ENCODE peak calls at places on chromosome 15, in eight cellular contexts. F is A549, Z is testis, T is Peyer's patch, S is AG09309, J is fibroblast of mammary gland, V is tibial artery, Q is foreskin fibroblast. N is an unnamed sample.

GRCh38 chr15:92655178-92655995 is at the start of gene FAM174B:
- DNase-seq in Z (peak), J (peak), V (no peak), T (peak), S (no peak), Q (no peak), F (peak), N (no peak)

GRCh38 chr15:59268199-59268979 is 61.7 kb downstream of the LDHAL6B start:
- DNase-seq in S (no peak), Z (no peak), Q (peak), J (peak), V (no peak), T (no peak), F (no peak), N (no peak)

GRCh38 chr15:89367485-89368451 is 33.1 kb upstream of the POLG start:
- DNase-seq in Z (peak), J (peak), V (no peak), Q (no peak), T (no peak), F (peak), S (no peak), N (no peak)

GRCh38 chr15:99692825-99693224 is 40.4 kb downstream of the LYSMD4 start:
- DNase-seq in S (no peak), J (no peak), V (no peak), F (no peak), T (no peak), Z (no peak), Q (no peak), N (no peak)

GRCh38 chr15:84570164-84570692 is 30.6 kb upstream of the ZSCAN2 start:
- DNase-seq in T (peak), J (peak), F (peak), Q (peak), S (no peak), Z (peak), V (peak), N (no peak)

GRCh38 chr15:57446393-57446792 is 70.1 kb downstream of the CGNL1 start:
- DNase-seq in J (no peak), V (no peak), Q (no peak), S (no peak), T (no peak), F (no peak), Z (no peak), N (no peak)

GRCh38 chr15:99452728-99453643 is 112.8 kb upstream of the MEF2A start:
- DNase-seq in T (peak), V (peak), F (no peak), J (no peak), S (no peak), Q (peak), Z (peak), N (no peak)

GRCh38 chr15:94584833-94585244 is 353.5 kb downstream of the MCTP2 start:
- DNase-seq in T (no peak), Z (no peak), Q (no peak), V (no peak), J (no peak), F (no peak), S (no peak), N (no peak)

GRCh38 chr15:23447107-23447500 is at the start of gene GOLGA6L2:
- DNase-seq in F (no peak), Z (peak), T (no peak), J (peak), V (no peak), S (no peak), Q (no peak), N (no peak)

GRCh38 chr15:85770014-85770721 is 24.6 kb downstream of the KLHL25 start:
- DNase-seq in Q (no peak), V (no peak), T (no peak), J (no peak), F (no peak), S (no peak), Z (no peak), N (no peak)

GRCh38 chr15:80423215-80423614 is 19.0 kb downstream of the ARNT2 start:
- DNase-seq in J (peak), Q (peak), Z (no peak), S (no peak), T (no peak), V (no peak), F (no peak), N (no peak)

GRCh38 chr15:37035349-37035748 is 65.0 kb downstream of the MEIS2 start:
- DNase-seq in V (no peak), J (peak), Z (no peak), Q (peak), T (no peak), F (no peak), S (no peak), N (no peak)

GRCh38 chr15:36501063-36501678 is 78.3 kb upstream of the CDIN1 start:
- DNase-seq in Z (peak), Q (peak), V (no peak), J (peak), F (peak), S (peak), T (no peak), N (peak)

GRCh38 chr15:85443593-85444328 is 63.4 kb downstream of the AKAP13 start:
- DNase-seq in S (no peak), F (peak), T (no peak), Q (no peak), J (peak), Z (no peak), V (no peak), N (peak)

GRCh38 chr15:42650208-42651066 is 75.0 kb downstream of the STARD9 start:
- DNase-seq in Z (peak), J (peak), F (peak), S (peak), V (peak), Q (peak), T (peak), N (peak)

GRCh38 chr15:57118013-57118799 is 199.8 kb downstream of the TCF12 start:
- DNase-seq in Q (no peak), T (no peak), J (peak), V (no peak), F (no peak), Z (no peak), S (no peak), N (peak)

GRCh38 chr15:40582726-40583246 is 11.3 kb upstream of the KNL1 start:
- DNase-seq in T (no peak), F (peak), S (no peak), Z (peak), V (no peak), Q (no peak), J (peak), N (no peak)

GRCh38 chr15:98698792-98699191 is 50.5 kb downstream of the IGF1R start:
- DNase-seq in Q (no peak), J (no peak), S (no peak), Z (no peak), F (no peak), V (no peak), T (no peak), N (no peak)

GRCh38 chr15:58396181-58396580 is 35.6 kb upstream of the LIPC start:
- DNase-seq in Q (peak), J (peak), V (no peak), F (no peak), S (peak), T (no peak), Z (no peak), N (no peak)

GRCh38 chr15:72784233-72784876 is 797 bp upstream of the ADPGK start:
- DNase-seq in Q (peak), V (no peak), F (peak), Z (peak), J (peak), S (peak), T (no peak), N (peak)

GRCh38 chr15:48499978-48500377 is 145.5 kb downstream of the FBN1 start:
- DNase-seq in S (no peak), Z (no peak), T (no peak), J (no peak), Q (no peak), F (no peak), V (no peak), N (no peak)

GRCh38 chr15:70276401-70276800 is 178.7 kb upstream of the TLE3 start:
- DNase-seq in V (no peak), J (no peak), F (no peak), T (peak), Q (no peak), Z (no peak), S (no peak), N (no peak)

GRCh38 chr15:29050870-29051269 is 165.1 kb downstream of the APBA2 start:
- DNase-seq in F (no peak), S (no peak), J (no peak), Q (peak), V (no peak), T (no peak), Z (no peak), N (no peak)

GRCh38 chr15:25368855-25369254 is 70.0 kb downstream of the UBE3A start:
- DNase-seq in J (no peak), V (no peak), F (no peak), S (no peak), Q (no peak), T (no peak), Z (no peak), N (no peak)

GRCh38 chr15:78944669-78945407 is at the start of gene CTSH:
- DNase-seq in S (no peak), Z (peak), F (peak), T (peak), V (peak), J (no peak), Q (peak), N (peak)

GRCh38 chr15:96340611-96341464 is 10.3 kb downstream of the NR2F2 start:
- DNase-seq in Z (peak), V (peak), F (peak), T (no peak), S (no peak), J (peak), Q (no peak), N (no peak)

GRCh38 chr15:62119224-62119925 is 45.7 kb downstream of the C2CD4B start:
- DNase-seq in T (no peak), Z (no peak), Q (peak), F (peak), S (peak), J (peak), V (no peak), N (no peak)

GRCh38 chr15:60523056-60523455 is 44.1 kb upstream of the ICE2 start:
- DNase-seq in T (no peak), F (no peak), Z (no peak), V (no peak), S (no peak), J (peak), Q (peak), N (no peak)

GRCh38 chr15:67248106-67248505 is 6.4 kb downstream of the AAGAB start:
- DNase-seq in F (no peak), V (no peak), S (no peak), J (peak), Z (no peak), Q (peak), T (no peak), N (no peak)

GRCh38 chr15:48631191-48631770 is 14.2 kb downstream of the FBN1 start:
- DNase-seq in T (no peak), Q (no peak), Z (no peak), V (no peak), J (peak), S (no peak), F (no peak), N (no peak)

GRCh38 chr15:73571346-73571745 is 61.8 kb downstream of the NPTN start:
- DNase-seq in T (no peak), V (no peak), F (no peak), S (no peak), Q (no peak), J (no peak), Z (no peak), N (peak)

GRCh38 chr15:31266712-31267111 is 59.9 kb upstream of the KLF13 start:
- DNase-seq in Q (no peak), Z (peak), F (no peak), T (no peak), S (no peak), V (peak), J (no peak), N (no peak)
- H3K4me3 ChIP-seq in Q (no peak), Z (no peak), F (no peak), T (no peak), S (no peak), V (no peak), J (no peak), N (no peak)

DNA sequence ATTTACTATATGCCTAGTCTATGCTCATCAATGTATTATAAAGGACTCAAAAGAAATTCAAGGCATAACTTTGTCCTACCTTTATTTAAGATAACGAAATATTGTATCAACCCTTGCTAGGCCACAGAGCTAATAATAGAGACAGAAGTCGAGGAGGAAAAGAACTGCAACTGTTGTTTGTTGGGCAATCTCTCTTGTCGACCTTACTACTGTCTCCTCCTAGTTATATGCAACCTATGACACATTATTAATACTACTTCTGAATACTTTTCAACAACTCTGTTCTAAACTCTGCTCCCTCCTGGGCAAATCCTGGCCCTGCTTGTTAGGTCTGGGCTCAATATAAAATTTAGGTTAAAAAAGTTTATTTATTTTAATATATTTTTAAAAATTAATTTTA is 24.6 kb downstream of the SPPL2A start:
- DNase-seq in T (no peak), Q (no peak), F (no peak), S (no peak), V (no peak), Z (no peak), J (no peak), N (no peak)
- TF ChIP-seq CTCF in T (no peak), Q (no peak), F (no peak), S (no peak), V (no peak), Z (no peak), J (no peak), N (no peak)

DNA sequence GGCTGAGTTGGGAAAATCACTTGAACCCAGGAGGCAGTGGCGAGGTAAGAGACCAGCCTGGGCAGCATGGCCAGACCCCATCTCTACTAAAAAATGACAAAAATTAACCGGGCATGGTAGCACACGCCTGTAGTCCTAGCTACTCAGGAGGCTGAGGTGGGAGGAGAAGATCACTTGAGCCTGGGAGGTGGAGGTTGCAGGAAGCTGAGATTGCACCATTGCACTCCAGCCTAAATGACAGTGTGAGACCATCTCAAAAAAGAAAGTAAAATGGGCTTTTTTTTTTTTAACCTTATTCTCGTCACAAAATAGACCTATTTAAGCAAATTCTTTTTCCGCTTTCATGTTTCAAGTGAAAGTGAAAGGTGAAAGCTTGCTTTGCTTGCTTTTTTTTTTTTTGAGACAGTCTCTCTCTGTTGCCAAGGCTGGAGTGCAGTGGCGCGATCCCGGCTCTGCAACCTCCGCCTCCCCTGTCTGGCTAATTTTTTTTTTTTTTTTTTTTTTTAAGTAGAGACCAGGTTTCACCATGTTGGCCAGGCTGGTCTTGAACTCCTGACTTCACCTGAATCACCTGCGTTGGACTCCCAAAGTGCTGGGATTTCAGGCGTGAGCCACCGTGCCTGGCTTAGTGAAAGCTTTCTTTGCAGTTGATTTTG is 3.6 kb downstream of the PDIA3 start:
- DNase-seq in T (no peak), F (no peak), J (peak), Z (no peak), V (no peak), S (no peak), Q (no peak), N (no peak)
- H3K4me3 ChIP-seq in T (peak), F (no peak), J (peak), Z (no peak), V (no peak), S (no peak), Q (no peak), N (no peak)

GRCh38 chr15:63436872-63437375 is 55.3 kb upstream of the CA12 start:
- DNase-seq in Q (peak), T (peak), F (peak), S (peak), J (peak), Z (peak), V (peak), N (no peak)
- TF ChIP-seq CTCF in Q (no peak), T (no peak), F (no peak), S (no peak), J (peak), Z (no peak), V (no peak), N (no peak)